ENCODE peak calls at places on chromosomes 6 and 20, in six cellular contexts. One of them, this sample, is unnamed.

GRCh38 chr6:125867483-125867935 is 76.7 kb downstream of the NCOA7 start:
- DNase-seq in spleen: no peak
- DNase-seq in fibroblast of lung: peak
- DNase-seq in neural crest cell: no peak
- DNase-seq in heart right ventricle: no peak
- DNase-seq in cardiac muscle cell: no peak
- DNase-seq in this sample: peak

GRCh38 chr6:142551145-142551811 is 249.5 kb downstream of the ADGRG6 start:
- DNase-seq in heart right ventricle: no peak
- DNase-seq in cardiac muscle cell: no peak
- DNase-seq in spleen: no peak
- DNase-seq in neural crest cell: no peak
- DNase-seq in fibroblast of lung: no peak
- DNase-seq in this sample: peak

GRCh38 chr20:51695574-51696303 is 72.5 kb downstream of the ATP9A start:
- DNase-seq in neural crest cell: no peak
- DNase-seq in spleen: no peak
- DNase-seq in fibroblast of lung: peak
- DNase-seq in heart right ventricle: no peak
- DNase-seq in cardiac muscle cell: no peak
- DNase-seq in this sample: peak

GRCh38 chr6:149493697-149494334 is 9.0 kb upstream of the ZC3H12D start:
- DNase-seq in heart right ventricle: no peak
- DNase-seq in fibroblast of lung: no peak
- DNase-seq in cardiac muscle cell: no peak
- DNase-seq in neural crest cell: no peak
- DNase-seq in spleen: no peak
- DNase-seq in this sample: no peak

GRCh38 chr6:31180500-31180899 is 10.0 kb upstream of the POU5F1 start:
- DNase-seq in heart right ventricle: peak
- DNase-seq in spleen: peak
- DNase-seq in cardiac muscle cell: no peak
- DNase-seq in neural crest cell: no peak
- DNase-seq in fibroblast of lung: peak
- DNase-seq in this sample: no peak

GRCh38 chr20:2108987-2109386 is 7.4 kb downstream of the STK35 start:
- DNase-seq in heart right ventricle: no peak
- DNase-seq in cardiac muscle cell: no peak
- DNase-seq in spleen: no peak
- DNase-seq in neural crest cell: no peak
- DNase-seq in fibroblast of lung: peak
- DNase-seq in this sample: peak

GRCh38 chr20:41202426-41202825 is 65.1 kb downstream of the PLCG1 start:
- DNase-seq in neural crest cell: no peak
- DNase-seq in fibroblast of lung: no peak
- DNase-seq in heart right ventricle: no peak
- DNase-seq in spleen: no peak
- DNase-seq in cardiac muscle cell: no peak
- DNase-seq in this sample: no peak

GRCh38 chr6:9103876-9104521 is 668.7 kb upstream of the SLC35B3 start:
- DNase-seq in neural crest cell: no peak
- DNase-seq in heart right ventricle: no peak
- DNase-seq in cardiac muscle cell: no peak
- DNase-seq in spleen: no peak
- DNase-seq in fibroblast of lung: no peak
- DNase-seq in this sample: no peak

GRCh38 chr6:2514965-2515543 is 235.7 kb downstream of the MYLK4 start:
- DNase-seq in spleen: no peak
- DNase-seq in cardiac muscle cell: no peak
- DNase-seq in neural crest cell: no peak
- DNase-seq in fibroblast of lung: no peak
- DNase-seq in heart right ventricle: no peak
- DNase-seq in this sample: no peak

GRCh38 chr20:39778431-39778830 is 816.3 kb downstream of the DHX35 start:
- DNase-seq in neural crest cell: no peak
- DNase-seq in heart right ventricle: no peak
- DNase-seq in fibroblast of lung: no peak
- DNase-seq in cardiac muscle cell: no peak
- DNase-seq in spleen: no peak
- DNase-seq in this sample: no peak

GRCh38 chr20:39775110-39775509 is 813.0 kb downstream of the DHX35 start:
- DNase-seq in cardiac muscle cell: no peak
- DNase-seq in heart right ventricle: peak
- DNase-seq in spleen: no peak
- DNase-seq in fibroblast of lung: peak
- DNase-seq in neural crest cell: no peak
- DNase-seq in this sample: no peak

GRCh38 chr20:39773380-39774000 is 811.3 kb downstream of the DHX35 start:
- DNase-seq in fibroblast of lung: peak
- DNase-seq in heart right ventricle: no peak
- DNase-seq in spleen: no peak
- DNase-seq in cardiac muscle cell: no peak
- DNase-seq in neural crest cell: no peak
- DNase-seq in this sample: no peak

GRCh38 chr20:39777610-39778009 is 815.5 kb downstream of the DHX35 start:
- DNase-seq in heart right ventricle: no peak
- DNase-seq in cardiac muscle cell: no peak
- DNase-seq in spleen: no peak
- DNase-seq in fibroblast of lung: no peak
- DNase-seq in neural crest cell: no peak
- DNase-seq in this sample: no peak

DNA sequence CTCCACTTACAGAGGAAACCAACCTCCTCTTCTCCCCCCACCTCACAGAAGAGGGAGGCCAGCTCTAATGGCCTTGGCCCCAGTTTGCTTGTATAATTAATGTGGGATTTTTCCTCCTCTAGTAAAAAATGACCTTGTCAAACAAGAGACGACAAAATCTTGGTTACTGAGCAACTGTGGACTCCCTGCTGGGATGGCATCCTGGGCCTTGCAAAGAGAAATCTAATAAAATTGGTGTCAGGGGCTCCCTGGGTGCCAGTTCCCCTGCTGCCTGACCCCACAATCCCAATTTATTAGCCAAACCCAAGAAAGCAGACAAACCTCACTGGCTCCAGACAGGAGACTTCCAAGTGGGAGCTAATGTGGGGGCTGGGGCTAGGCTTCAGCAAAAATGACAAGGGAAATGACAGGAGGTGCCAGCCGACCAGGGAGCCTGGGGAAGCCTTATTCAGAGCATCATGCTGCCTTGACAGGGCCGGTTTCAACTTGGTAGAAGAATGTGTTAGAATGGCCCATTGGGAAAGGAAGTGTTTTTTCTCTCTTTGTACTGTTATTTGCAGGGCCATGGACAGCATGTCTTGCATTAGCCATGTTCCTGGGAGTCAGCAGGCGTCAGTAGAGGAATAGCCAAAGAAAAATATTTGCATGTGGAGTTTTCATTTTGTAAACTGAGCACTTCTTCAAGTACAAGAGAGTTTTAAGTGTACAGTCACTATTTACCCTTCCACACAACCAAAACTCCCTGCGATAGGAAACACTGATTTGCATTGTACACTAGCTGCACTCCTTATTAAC is 816.9 kb downstream of the DHX35 start:
- DNase-seq in cardiac muscle cell: no peak
- DNase-seq in spleen: no peak
- DNase-seq in heart right ventricle: no peak
- DNase-seq in fibroblast of lung: peak
- DNase-seq in neural crest cell: no peak
- DNase-seq in this sample: no peak
- TF ChIP-seq CTCF in cardiac muscle cell: no peak
- TF ChIP-seq CTCF in spleen: no peak
- TF ChIP-seq CTCF in heart right ventricle: no peak
- TF ChIP-seq CTCF in fibroblast of lung: peak
- TF ChIP-seq CTCF in neural crest cell: no peak
- TF ChIP-seq CTCF in this sample: no peak

GRCh38 chr6:136034422-136034821 is 182.9 kb downstream of the PDE7B start:
- DNase-seq in fibroblast of lung: no peak
- DNase-seq in cardiac muscle cell: no peak
- DNase-seq in neural crest cell: no peak
- DNase-seq in spleen: no peak
- DNase-seq in heart right ventricle: no peak
- DNase-seq in this sample: no peak
- TF ChIP-seq CTCF in fibroblast of lung: no peak
- TF ChIP-seq CTCF in cardiac muscle cell: no peak
- TF ChIP-seq CTCF in neural crest cell: no peak
- TF ChIP-seq CTCF in spleen: no peak
- TF ChIP-seq CTCF in heart right ventricle: no peak
- TF ChIP-seq CTCF in this sample: peak

GRCh38 chr6:113120577-113121285 is 736.4 kb upstream of the MARCKS start:
- DNase-seq in neural crest cell: no peak
- DNase-seq in spleen: no peak
- DNase-seq in cardiac muscle cell: no peak
- DNase-seq in fibroblast of lung: peak
- DNase-seq in heart right ventricle: no peak
- DNase-seq in this sample: peak

GRCh38 chr6:113128020-113128419 is 729.1 kb upstream of the MARCKS start:
- DNase-seq in cardiac muscle cell: no peak
- DNase-seq in neural crest cell: no peak
- DNase-seq in heart right ventricle: no peak
- DNase-seq in spleen: no peak
- DNase-seq in fibroblast of lung: no peak
- DNase-seq in this sample: no peak

GRCh38 chr6:113120214-113120576 is 737.0 kb upstream of the MARCKS start:
- DNase-seq in fibroblast of lung: peak
- DNase-seq in heart right ventricle: no peak
- DNase-seq in neural crest cell: no peak
- DNase-seq in spleen: no peak
- DNase-seq in cardiac muscle cell: no peak
- DNase-seq in this sample: peak

GRCh38 chr6:113122060-113122459 is 735.1 kb upstream of the MARCKS start:
- DNase-seq in spleen: no peak
- DNase-seq in neural crest cell: no peak
- DNase-seq in cardiac muscle cell: peak
- DNase-seq in heart right ventricle: no peak
- DNase-seq in fibroblast of lung: peak
- DNase-seq in this sample: peak
- TF ChIP-seq CTCF in spleen: no peak
- TF ChIP-seq CTCF in neural crest cell: peak
- TF ChIP-seq CTCF in cardiac muscle cell: peak
- TF ChIP-seq CTCF in heart right ventricle: peak
- TF ChIP-seq CTCF in fibroblast of lung: no peak
- TF ChIP-seq CTCF in this sample: peak

DNA sequence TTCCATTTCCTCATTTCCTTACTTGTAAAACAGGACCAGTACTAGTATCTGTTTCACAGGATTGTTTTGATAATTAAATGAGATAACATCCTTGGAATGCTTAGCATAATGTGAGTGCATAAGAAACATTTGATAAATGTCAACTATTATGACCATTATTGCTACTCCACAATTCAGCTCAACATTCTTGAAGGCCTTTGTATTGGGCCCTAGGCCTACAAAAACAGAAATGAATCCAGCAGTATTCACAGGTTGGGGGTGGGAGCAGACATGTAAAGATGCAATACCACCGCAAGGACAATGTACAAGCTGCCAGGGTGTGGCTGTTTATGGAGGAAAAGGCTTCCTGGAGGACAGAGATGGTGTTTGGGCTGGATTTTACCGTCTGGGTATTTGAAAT is 57.2 kb upstream of the EPB41L1 start:
- DNase-seq in spleen: no peak
- DNase-seq in neural crest cell: no peak
- DNase-seq in cardiac muscle cell: no peak
- DNase-seq in fibroblast of lung: peak
- DNase-seq in heart right ventricle: no peak
- DNase-seq in this sample: peak
- TF ChIP-seq CTCF in spleen: no peak
- TF ChIP-seq CTCF in neural crest cell: no peak
- TF ChIP-seq CTCF in cardiac muscle cell: no peak
- TF ChIP-seq CTCF in fibroblast of lung: no peak
- TF ChIP-seq CTCF in heart right ventricle: no peak
- TF ChIP-seq CTCF in this sample: no peak

DNA sequence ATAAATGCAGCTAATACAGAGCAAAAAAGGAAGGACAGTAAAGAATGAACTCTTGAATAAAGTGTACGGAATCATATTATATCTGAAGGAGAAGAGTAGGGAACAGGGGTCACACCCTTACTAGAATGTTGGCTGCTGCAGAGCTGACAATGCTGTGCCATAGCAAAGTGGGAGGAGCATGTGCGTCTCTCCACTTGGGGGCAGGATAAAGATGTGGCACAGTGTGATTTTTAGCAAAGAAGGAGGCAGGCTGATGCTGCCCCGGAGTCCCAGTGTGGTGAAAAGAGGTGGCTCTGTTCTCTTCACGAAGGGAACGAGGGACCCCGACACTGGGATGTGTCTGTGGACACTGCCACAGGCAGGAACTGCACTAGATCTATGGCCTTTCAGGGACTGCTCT is 67.5 kb downstream of the INSM1 start:
- DNase-seq in cardiac muscle cell: no peak
- DNase-seq in neural crest cell: no peak
- DNase-seq in spleen: no peak
- DNase-seq in heart right ventricle: no peak
- DNase-seq in fibroblast of lung: no peak
- DNase-seq in this sample: no peak
- TF ChIP-seq CTCF in cardiac muscle cell: no peak
- TF ChIP-seq CTCF in neural crest cell: no peak
- TF ChIP-seq CTCF in spleen: no peak
- TF ChIP-seq CTCF in heart right ventricle: no peak
- TF ChIP-seq CTCF in fibroblast of lung: no peak
- TF ChIP-seq CTCF in this sample: no peak

DNA sequence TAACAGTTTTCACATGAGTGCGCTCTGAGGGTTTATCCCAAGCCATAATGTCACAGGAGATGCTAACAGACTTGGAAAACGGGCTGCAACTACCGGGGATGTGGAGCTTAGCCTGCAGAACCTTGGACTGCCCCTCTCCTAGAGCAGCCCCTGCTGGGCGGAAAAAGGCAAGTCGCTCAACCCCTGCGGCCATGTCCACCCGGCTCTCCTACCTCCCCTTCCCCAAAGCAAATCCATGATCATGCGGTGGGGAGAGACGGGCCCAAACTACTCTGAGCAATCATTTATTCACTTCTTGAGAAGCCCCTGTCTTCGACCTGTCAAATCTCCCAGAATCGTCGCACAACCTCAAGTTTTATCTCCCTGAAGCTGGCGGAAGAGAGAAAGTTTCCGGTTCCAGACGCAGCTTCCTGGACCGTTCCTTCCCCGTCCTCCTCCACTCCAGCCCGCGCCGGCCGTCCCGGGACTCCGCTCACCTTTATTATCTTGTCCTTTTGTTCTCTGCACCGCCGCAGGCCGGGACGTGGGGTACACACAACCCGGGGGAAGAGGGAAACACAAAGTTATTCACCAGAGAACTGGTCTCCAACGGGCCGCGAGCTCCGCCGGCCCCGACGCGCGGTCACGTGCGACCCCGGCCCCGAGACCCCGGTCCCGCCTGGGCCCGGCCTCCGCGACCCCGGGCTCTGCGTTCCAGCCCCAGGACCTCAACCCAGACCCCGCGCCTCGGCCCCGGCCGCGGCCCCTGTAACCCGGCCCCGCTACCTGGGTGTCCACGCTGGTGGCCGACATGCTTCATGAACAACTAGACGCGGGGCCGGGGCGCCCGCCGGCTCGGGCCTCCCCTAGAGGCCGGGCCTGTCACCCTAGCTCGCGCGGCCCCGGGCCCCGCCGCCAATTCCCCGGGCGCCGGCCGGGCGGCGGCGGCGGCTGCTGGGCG is 560 bp downstream of the YTHDF1 start:
- DNase-seq in neural crest cell: peak
- DNase-seq in fibroblast of lung: peak
- DNase-seq in spleen: no peak
- DNase-seq in cardiac muscle cell: peak
- DNase-seq in heart right ventricle: no peak
- DNase-seq in this sample: peak
- TF ChIP-seq CTCF in neural crest cell: peak
- TF ChIP-seq CTCF in fibroblast of lung: peak
- TF ChIP-seq CTCF in spleen: no peak
- TF ChIP-seq CTCF in cardiac muscle cell: peak
- TF ChIP-seq CTCF in heart right ventricle: peak
- TF ChIP-seq CTCF in this sample: peak